ENCODE peak calls at places on chromosomes 3 and 15, in four cellular contexts. M, N, D and C are unnamed samples. For H3K9me3, the result is how much of the 10 kb centered on the place peaks cover.

GRCh38 chr3:143327388-143327787 is 207.8 kb downstream of the CHST2 start:
- DNase-seq in D (no peak), M (no peak), N (no peak), C (no peak)

GRCh38 chr3:169966951-169967915 is 626 bp downstream of the SEC62 start:
- DNase-seq in D (peak), M (no peak), N (peak), C (no peak)

GRCh38 chr15:55681631-55682030 is 61.3 kb downstream of the PRTG start:
- DNase-seq in N (no peak), D (no peak), M (no peak), C (no peak)

GRCh38 chr3:125611908-125612307 is 16.6 kb upstream of the OSBPL11 start:
- DNase-seq in N (no peak), D (no peak), M (no peak), C (no peak)

GRCh38 chr15:31382693-31383005 is 56.0 kb downstream of the KLF13 start:
- DNase-seq in N (no peak), D (no peak), M (peak), C (no peak)

GRCh38 chr15:25703726-25704125 is 159.4 kb downstream of the ATP10A start:
- DNase-seq in M (peak), D (no peak), N (peak), C (no peak)

GRCh38 chr3:132630612-132631011 is 29.0 kb downstream of the ACAD11 start:
- DNase-seq in M (no peak), N (no peak), D (no peak), C (no peak)

GRCh38 chr15:52528465-52529288 is at the start of gene MYO5A:
- DNase-seq in M (peak), D (peak), N (peak), C (no peak)

GRCh38 chr3:81173514-81173913 is 587.9 kb downstream of the GBE1 start:
- DNase-seq in D (no peak), M (no peak), N (no peak), C (no peak)

GRCh38 chr15:67202091-67202490 is 52.4 kb downstream of the AAGAB start:
- DNase-seq in N (no peak), D (no peak), M (no peak), C (no peak)

GRCh38 chr3:72199530-72199929 is 414.6 kb upstream of the PROK2 start:
- DNase-seq in M (no peak), D (no peak), N (no peak), C (no peak)

GRCh38 chr3:183812746-183813445 is 12.5 kb downstream of the MAP6D1 start:
- DNase-seq in N (no peak), D (no peak), M (no peak), C (no peak)

GRCh38 chr3:4994823-4995499 is 15.7 kb downstream of the BHLHE40 start:
- DNase-seq in D (peak), N (peak), M (no peak), C (peak)

GRCh38 chr3:129599607-129600006 is 6.9 kb downstream of the PLXND1 start:
- DNase-seq in N (no peak), D (peak), M (no peak), C (no peak)

GRCh38 chr3:58116161-58116955 is 94.4 kb downstream of the DNASE1L3 start:
- DNase-seq in D (no peak), N (no peak), M (no peak), C (no peak)

GRCh38 chr3:172647823-172648222 is 63.0 kb downstream of the NCEH1 start:
- DNase-seq in N (no peak), M (no peak), D (peak), C (no peak)

GRCh38 chr15:65044724-65045481 is at the start of gene SLC51B:
- DNase-seq in N (no peak), D (peak), M (peak), C (no peak)

GRCh38 chr15:57667171-57667924 is 39.2 kb upstream of the POLR2M start:
- DNase-seq in D (no peak), M (no peak), N (no peak), C (no peak)

GRCh38 chr3:12782172-12782815 is 14.2 kb upstream of the CAND2 start:
- DNase-seq in D (peak), N (no peak), M (no peak), C (no peak)

GRCh38 chr15:63601026-63601726 is 4.0 kb downstream of the FBXL22 start:
- DNase-seq in D (peak), M (peak), N (no peak), C (no peak)

GRCh38 chr3:39125837-39126500 is 18.5 kb downstream of the TTC21A start:
- DNase-seq in M (peak), D (no peak), N (peak), C (no peak)

GRCh38 chr3:162130582-162130981 is 634.0 kb downstream of the OTOL1 start:
- DNase-seq in D (no peak), N (no peak), M (no peak), C (no peak)

GRCh38 chr3:99825239-99825638 is 7.6 kb downstream of the CMSS1 start:
- DNase-seq in M (no peak), D (no peak), N (no peak), C (no peak)

GRCh38 chr3:32686713-32687112 is 1.7 kb downstream of the CNOT10 start:
- DNase-seq in M (no peak), N (no peak), D (no peak), C (no peak)

GRCh38 chr15:78429477-78429876 is 8.5 kb upstream of the IREB2 start:
- DNase-seq in M (no peak), D (no peak), N (peak), C (no peak)

GRCh38 chr15:44265757-44266156 is 22.8 kb upstream of the GOLM2 start:
- DNase-seq in M (no peak), N (no peak), D (no peak), C (no peak)

GRCh38 chr15:25504307-25504706 is 65.5 kb upstream of the UBE3A start:
- DNase-seq in D (no peak), N (no peak), M (no peak), C (no peak)

GRCh38 chr15:98779463-98780071 is 131.2 kb downstream of the IGF1R start:
- DNase-seq in N (peak), M (peak), D (peak), C (peak)

GRCh38 chr15:44087578-44088190 is 107.4 kb downstream of the FRMD5 start:
- DNase-seq in M (no peak), N (no peak), D (no peak), C (no peak)

GRCh38 chr3:139238281-139239030 is 105.4 kb upstream of the MRPS22 start:
- DNase-seq in N (no peak), D (no peak), M (no peak), C (no peak)

GRCh38 chr3:72536206-72536887 is 311.9 kb downstream of the SHQ1 start:
- DNase-seq in N (no peak), M (no peak), D (no peak), C (no peak)

GRCh38 chr3:5294360-5294759 is 106.9 kb downstream of the EDEM1 start:
- DNase-seq in N (no peak), M (no peak), D (no peak), C (no peak)

GRCh38 chr15:37122703-37123102 is 22.4 kb upstream of the MEIS2 start:
- DNase-seq in M (no peak), N (no peak), D (no peak), C (no peak)

GRCh38 chr15:61655881-61656280 is 404.4 kb downstream of the VPS13C start:
- DNase-seq in N (no peak), M (no peak), D (no peak), C (no peak)

GRCh38 chr3:100402150-100402706 is 889 bp downstream of the LNP1 start:
- DNase-seq in N (no peak), D (no peak), M (no peak), C (no peak)

GRCh38 chr3:192011137-192011536 is 550.2 kb downstream of the PYDC2 start:
- DNase-seq in N (no peak), M (no peak), D (no peak), C (no peak)

GRCh38 chr15:100859970-100860828 is 19.4 kb upstream of the ALDH1A3 start:
- DNase-seq in M (no peak), N (no peak), D (no peak), C (no peak)

GRCh38 chr3:190016966-190017365 is 103.7 kb downstream of the P3H2 start:
- DNase-seq in D (no peak), M (no peak), N (no peak), C (no peak)
- H3K27ac ChIP-seq in D (no peak), M (no peak), N (no peak), C (no peak)

DNA sequence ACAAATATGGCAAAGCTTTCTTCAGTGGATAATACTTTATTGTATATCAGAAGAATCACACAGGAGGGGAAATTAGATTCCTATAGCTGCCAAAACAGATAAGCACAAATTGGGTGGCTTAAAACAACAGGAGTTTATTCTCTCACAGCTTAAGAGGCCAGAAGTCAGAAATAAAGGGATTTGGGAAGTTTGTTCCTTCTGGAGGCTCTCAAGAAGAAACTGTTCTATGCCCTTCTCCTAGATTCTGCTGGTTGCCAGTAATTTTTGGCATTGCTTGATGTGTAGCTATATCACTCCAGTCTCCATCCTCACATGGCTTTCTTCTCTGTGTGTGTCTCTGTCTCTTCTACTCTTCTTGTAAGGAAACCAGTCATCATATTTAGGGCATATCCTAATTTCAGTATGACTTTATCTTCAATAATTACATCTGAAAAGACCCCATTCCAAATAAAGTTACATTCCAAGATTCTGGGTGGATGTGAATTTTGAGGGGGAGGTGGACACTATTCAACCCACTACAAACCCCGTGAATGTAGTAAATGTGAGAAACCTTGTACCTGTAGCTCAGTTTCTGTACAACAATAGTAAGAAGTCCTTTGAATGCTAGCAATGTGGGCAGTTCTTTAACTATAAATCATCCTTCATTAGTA is 22.2 kb upstream of the WNT7A start:
- DNase-seq in D (no peak), N (no peak), M (no peak), C (no peak)
- H3K9me3 ChIP-seq in D (under half), N (under half), M (under half), C (half or more)

DNA sequence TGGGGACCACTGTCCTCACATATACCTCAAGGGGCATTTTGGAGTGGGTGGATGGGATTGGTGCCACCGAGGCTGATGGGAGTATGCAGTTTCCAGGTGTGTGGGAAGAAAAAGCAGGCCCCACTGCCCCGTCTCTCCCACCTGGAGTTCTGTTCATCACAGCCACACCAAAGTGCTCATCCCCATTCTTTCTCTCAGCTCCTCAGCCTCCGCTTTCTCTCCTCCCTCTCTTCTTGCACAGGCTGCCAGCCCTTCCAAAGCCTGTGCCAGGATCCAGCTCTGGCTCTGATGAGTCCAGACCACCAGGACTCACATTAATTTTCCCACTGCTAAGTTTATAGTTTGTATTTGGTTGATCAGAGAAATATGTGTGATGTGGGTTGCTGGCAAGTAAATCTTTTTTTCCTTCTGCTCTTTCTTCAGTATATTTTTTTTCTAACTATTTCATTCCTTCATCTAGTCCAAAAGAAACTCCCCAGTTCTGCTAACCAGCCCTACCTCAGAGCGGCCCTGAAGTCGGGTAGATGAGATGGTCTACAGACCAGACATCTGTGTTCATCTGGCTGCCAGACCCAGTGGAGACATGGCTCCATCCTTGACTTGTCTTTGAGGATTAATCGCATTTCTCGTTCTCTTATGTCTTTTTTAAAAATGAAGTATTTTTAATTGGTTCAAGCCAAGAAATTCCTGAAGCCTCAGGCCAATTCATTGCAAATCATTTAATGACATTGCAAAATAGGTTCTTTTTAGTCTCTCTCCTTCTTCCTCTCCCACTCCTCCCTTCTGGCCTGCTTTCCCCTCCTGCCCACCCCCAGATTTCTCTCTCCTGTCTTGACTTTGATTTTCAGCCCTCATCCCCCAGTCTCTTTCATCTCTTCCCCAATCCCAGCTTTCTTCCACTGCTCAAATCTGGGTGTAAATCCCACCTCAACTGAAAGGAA is 49.9 kb downstream of the BOC start:
- DNase-seq in N (no peak), D (no peak), M (no peak), C (no peak)
- H3K27ac ChIP-seq in N (peak), D (no peak), M (peak), C (peak)

GRCh38 chr3:791442-791841 is 301.4 kb upstream of the CNTN6 start:
- DNase-seq in D (no peak), N (no peak), M (no peak), C (no peak)

GRCh38 chr3:792651-793050 is 300.2 kb upstream of the CNTN6 start:
- DNase-seq in N (no peak), M (no peak), D (peak), C (no peak)
- H3K9me3 ChIP-seq in N (under half), M (under half), D (under half), C (under half)

GRCh38 chr3:185549651-185550111 is 2.7 kb downstream of the LIPH start:
- DNase-seq in N (no peak), M (no peak), D (no peak), C (no peak)

GRCh38 chr3:185555948-185556347 is 3.6 kb upstream of the LIPH start:
- DNase-seq in M (no peak), N (no peak), D (no peak), C (no peak)

GRCh38 chr3:185555101-185555501 is 2.7 kb upstream of the LIPH start:
- DNase-seq in D (no peak), M (no peak), N (no peak), C (no peak)

GRCh38 chr3:185549111-185549510 is 3.3 kb downstream of the LIPH start:
- DNase-seq in D (peak), M (no peak), N (no peak), C (peak)

DNA sequence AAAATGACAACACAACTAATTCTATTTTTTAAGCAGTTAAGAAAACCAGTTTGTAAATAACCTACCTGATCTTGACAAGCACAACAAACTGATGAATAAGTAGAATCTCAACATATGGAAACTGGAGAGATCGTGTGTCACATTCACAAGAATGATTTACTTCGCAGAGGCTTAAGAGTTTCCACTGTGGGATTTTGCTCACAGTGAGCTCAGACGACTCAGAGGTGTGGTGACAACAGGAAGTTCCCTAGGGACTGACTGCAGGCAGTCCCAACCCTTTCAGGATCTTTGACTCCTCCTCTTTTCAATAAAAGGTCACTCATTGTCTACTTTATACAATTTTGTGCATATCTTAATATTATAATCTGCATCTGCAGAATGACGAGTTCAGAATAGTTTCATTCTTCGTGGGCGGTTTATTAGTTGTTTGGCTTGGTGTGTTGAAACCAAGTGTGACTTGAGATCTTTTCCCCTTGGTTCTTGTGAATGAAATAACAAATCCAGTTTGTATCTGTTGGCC is at the start of gene LIPH:
- DNase-seq in M (no peak), N (no peak), D (no peak), C (no peak)
- H3K27ac ChIP-seq in M (peak), N (peak), D (no peak), C (no peak)

DNA sequence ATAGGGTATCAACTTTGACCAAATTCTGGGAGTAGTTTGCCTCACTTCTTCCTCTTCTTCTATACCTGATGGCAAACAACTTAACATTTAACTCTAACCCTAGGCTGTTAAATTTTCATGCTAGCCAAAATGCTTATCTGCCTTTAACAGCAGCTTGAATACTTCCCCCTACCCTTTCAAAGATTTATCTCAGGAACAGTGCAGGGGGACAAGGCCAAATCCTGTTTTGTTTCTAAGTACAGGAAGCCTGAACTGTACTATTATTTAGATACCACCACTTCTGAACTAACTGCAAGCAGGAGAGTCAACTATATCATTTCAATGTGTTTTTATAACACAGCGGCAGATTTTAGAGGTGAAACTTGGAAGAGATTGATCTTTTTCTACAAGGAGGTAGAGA is 104.0 kb upstream of the CNTN6 start:
- DNase-seq in M (no peak), D (no peak), N (no peak), C (no peak)
- H3K9me3 ChIP-seq in M (under half), D (under half), N (under half), C (under half)

GRCh38 chr3:163541629-163542028 is 1536.7 kb downstream of the SI start:
- DNase-seq in N (no peak), M (no peak), D (no peak), C (no peak)
- H3K27ac ChIP-seq in N (no peak), M (no peak), D (no peak), C (no peak)